ENCODE peak calls at places on chromosomes 13 and 19, in four cellular contexts. R is IMR-90, V is heart right ventricle, Q is heart left ventricle. U is an unnamed sample.

GRCh38 chr19:7152568-7152967 is 83.1 kb downstream of the ZNF557 start:
- DNase-seq in R (no peak), Q (no peak), V (no peak), U (no peak)

GRCh38 chr13:110705356-110705825 is 525 bp downstream of the CARS2 start:
- DNase-seq in Q (no peak), R (no peak), V (no peak), U (no peak)

GRCh38 chr13:110524484-110525254 is 36.9 kb downstream of the RAB20 start:
- DNase-seq in Q (peak), V (peak), R (no peak), U (peak)

GRCh38 chr19:12202250-12202649 is 39.4 kb downstream of the ZNF136 start:
- DNase-seq in R (no peak), V (peak), Q (no peak), U (no peak)

GRCh38 chr13:39600766-39601165 is 2.2 kb downstream of the LHFPL6 start:
- DNase-seq in V (peak), Q (peak), R (no peak), U (peak)

GRCh38 chr19:51639916-51640315 is 6.7 kb downstream of the SIGLEC14 start:
- DNase-seq in Q (no peak), R (no peak), V (no peak), U (no peak)

GRCh38 chr13:113863511-113864302 is at the start of gene GAS6:
- DNase-seq in V (peak), R (no peak), Q (peak), U (no peak)

GRCh38 chr13:47033216-47033615 is 136.4 kb upstream of the HTR2A start:
- DNase-seq in Q (no peak), V (no peak), R (peak), U (no peak)

GRCh38 chr13:45895880-45896279 is 44.3 kb upstream of the SIAH3 start:
- DNase-seq in R (no peak), V (no peak), Q (no peak), U (no peak)

GRCh38 chr19:46014534-46014933 is 8.3 kb downstream of the PGLYRP1 start:
- DNase-seq in Q (peak), R (no peak), V (no peak), U (no peak)

GRCh38 chr19:38744298-38744681 is at the start of gene CAPN12:
- DNase-seq in R (no peak), V (no peak), Q (no peak), U (no peak)

GRCh38 chr19:6536138-6536671 is 5.4 kb downstream of the TNFSF9 start:
- DNase-seq in Q (no peak), V (no peak), R (no peak), U (no peak)

GRCh38 chr19:4539697-4540581 is at the start of gene LRG1:
- DNase-seq in Q (no peak), V (no peak), R (no peak), U (no peak)

GRCh38 chr13:72651196-72651595 is 76.2 kb downstream of the MZT1 start:
- DNase-seq in R (no peak), V (no peak), Q (no peak), U (no peak)

GRCh38 chr19:50434525-50434924 is 1.8 kb downstream of the MYBPC2 start:
- DNase-seq in V (no peak), Q (no peak), R (no peak), U (no peak)

GRCh38 chr13:57878291-57878690 is 246.7 kb downstream of the PCDH17 start:
- DNase-seq in Q (no peak), R (no peak), V (no peak), U (no peak)

GRCh38 chr19:3369337-3370213 is 3.2 kb downstream of the NFIC start:
- DNase-seq in Q (peak), R (peak), V (peak), U (no peak)

GRCh38 chr19:53812335-53812734 is 11.8 kb downstream of the NLRP12 start:
- DNase-seq in Q (no peak), V (no peak), R (no peak), U (no peak)

GRCh38 chr13:72820898-72821279 is 39.0 kb downstream of the PIBF1 start:
- DNase-seq in Q (no peak), V (no peak), R (no peak), U (no peak)

GRCh38 chr19:45901912-45902650 is at the start of gene MYPOP:
- DNase-seq in R (no peak), Q (no peak), V (no peak), U (no peak)

GRCh38 chr13:22561581-22561980 is 619.2 kb upstream of the SGCG start:
- DNase-seq in V (no peak), R (no peak), Q (no peak), U (no peak)

GRCh38 chr19:4694211-4694987 is 24.3 kb upstream of the MYDGF start:
- DNase-seq in R (peak), Q (peak), V (peak), U (peak)

GRCh38 chr19:17565611-17566010 is 10.2 kb downstream of the COLGALT1 start:
- DNase-seq in Q (no peak), R (peak), V (no peak), U (no peak)

GRCh38 chr19:12090807-12091206 is 26.3 kb downstream of the ZNF844 start:
- DNase-seq in V (peak), R (peak), Q (peak), U (peak)

GRCh38 chr19:43674630-43674982 is 4.6 kb upstream of the PLAUR start:
- DNase-seq in V (no peak), Q (no peak), R (peak), U (no peak)

GRCh38 chr13:34224877-34225276 is 406.9 kb downstream of the RFC3 start:
- DNase-seq in Q (no peak), R (no peak), V (no peak), U (no peak)

GRCh38 chr13:75836441-75836840 is 200.3 kb downstream of the LMO7 start:
- DNase-seq in V (no peak), R (no peak), Q (no peak), U (no peak)

GRCh38 chr13:30690282-30691188 is 44.8 kb upstream of the ALOX5AP start:
- DNase-seq in V (peak), Q (peak), R (peak), U (peak)

GRCh38 chr13:110689041-110689440 is 16.9 kb downstream of the CARS2 start:
- DNase-seq in Q (no peak), R (no peak), V (no peak), U (no peak)

GRCh38 chr13:62193919-62194318 is 778.3 kb upstream of the PCDH20 start:
- DNase-seq in Q (no peak), V (no peak), R (no peak), U (no peak)

GRCh38 chr13:76620036-76620435 is 266.2 kb downstream of the KCTD12 start:
- DNase-seq in Q (no peak), R (no peak), V (no peak), U (no peak)

GRCh38 chr19:50516456-50516855 is 2.7 kb upstream of the ASPDH start:
- DNase-seq in Q (peak), V (no peak), R (no peak), U (no peak)

GRCh38 chr19:426725-427445 is 17.9 kb upstream of the C2CD4C start:
- DNase-seq in R (no peak), Q (peak), V (no peak), U (no peak)

GRCh38 chr13:44174769-44175425 is 198.7 kb upstream of the SERP2 start:
- DNase-seq in V (no peak), Q (no peak), R (peak), U (no peak)

DNA sequence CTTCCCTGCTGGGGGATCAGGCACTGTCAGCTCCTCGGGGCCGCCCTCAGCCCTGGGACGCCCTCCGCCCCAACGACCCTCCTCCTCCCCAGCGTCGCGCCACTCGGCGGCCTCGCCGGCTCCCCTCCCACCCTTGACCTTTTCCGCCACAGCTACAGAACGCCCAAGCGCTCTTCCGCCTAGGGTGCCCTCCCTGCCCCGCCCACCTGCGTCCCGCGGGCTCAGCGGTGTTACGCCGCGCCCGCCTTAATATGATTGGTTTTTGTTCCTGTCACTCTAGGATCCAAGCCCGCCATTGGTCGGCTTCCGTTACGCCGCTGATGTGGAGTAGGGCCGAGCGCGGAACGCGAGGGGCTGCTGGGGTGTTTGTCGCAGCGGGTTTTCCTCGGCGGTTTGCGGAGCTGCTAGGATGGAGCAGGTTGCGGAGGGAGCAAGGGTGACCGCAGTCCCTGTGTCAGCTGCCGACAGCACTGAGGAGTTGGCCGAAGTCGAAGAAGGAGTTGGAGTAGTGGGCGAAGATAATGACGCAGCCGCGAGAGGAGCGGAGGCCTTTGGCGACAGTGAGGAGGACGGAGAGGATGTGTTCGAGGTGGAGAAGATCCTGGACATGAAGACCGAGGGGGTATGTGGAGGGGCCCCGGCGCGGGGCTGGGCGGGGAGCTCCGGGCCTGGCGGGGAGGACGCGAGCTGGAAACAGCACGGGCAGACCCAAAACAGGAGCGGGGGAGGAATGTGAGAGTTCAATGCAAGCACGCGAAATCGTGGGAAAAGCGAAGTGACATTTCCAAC is at the start of gene MPHOSPH8:
- DNase-seq in V (peak), Q (peak), R (peak), U (peak)
- H3K27ac ChIP-seq in V (peak), Q (peak), R (peak), U (peak)

DNA sequence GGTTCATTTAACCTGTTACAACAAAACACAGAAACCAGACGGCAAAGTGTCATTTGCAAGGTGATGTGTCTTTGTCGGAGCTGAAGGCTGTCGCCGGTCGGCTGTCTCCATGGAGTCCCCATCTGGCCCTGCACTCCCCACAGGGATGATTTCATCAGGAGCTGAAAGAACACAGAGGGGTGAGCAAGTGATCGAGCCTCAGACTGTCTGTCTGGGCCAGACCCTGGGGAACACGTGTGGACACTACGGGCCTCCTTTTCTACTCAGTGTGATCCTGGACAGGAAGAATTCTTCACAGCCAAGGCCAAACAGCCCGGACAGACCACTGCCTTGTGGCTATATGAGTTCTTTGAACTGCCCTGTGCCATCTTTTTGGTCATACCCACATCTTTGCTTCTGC is 85.1 kb downstream of the RNASEH2B start:
- DNase-seq in V (no peak), R (no peak), Q (no peak), U (no peak)
- H3K27ac ChIP-seq in V (no peak), R (no peak), Q (no peak), U (no peak)

GRCh38 chr19:18658366-18658855 is 21.6 kb downstream of the KLHL26 start:
- DNase-seq in V (no peak), Q (no peak), R (no peak), U (no peak)

GRCh38 chr19:18661346-18661745 is 22.1 kb upstream of the CRTC1 start:
- DNase-seq in V (no peak), Q (no peak), R (no peak), U (no peak)

GRCh38 chr19:18659281-18660050 is 22.6 kb downstream of the KLHL26 start:
- DNase-seq in R (no peak), V (peak), Q (peak), U (peak)

GRCh38 chr19:18660939-18661338 is 22.5 kb upstream of the CRTC1 start:
- DNase-seq in R (no peak), Q (no peak), V (no peak), U (no peak)

GRCh38 chr19:18660051-18660910 is 23.2 kb upstream of the CRTC1 start:
- DNase-seq in Q (peak), V (peak), R (peak), U (peak)
- H3K27ac ChIP-seq in Q (peak), V (peak), R (peak), U (peak)

GRCh38 chr13:109494955-109495354 is 291.4 kb downstream of the IRS2 start:
- DNase-seq in Q (no peak), V (no peak), R (peak), U (no peak)
- H3K27ac ChIP-seq in Q (no peak), V (no peak), R (no peak), U (no peak)

GRCh38 chr13:31769581-31769980 is 30.3 kb downstream of the RXFP2 start:
- DNase-seq in V (no peak), R (peak), Q (no peak), U (no peak)
- H3K27ac ChIP-seq in V (no peak), R (no peak), Q (no peak), U (no peak)

GRCh38 chr19:57820599-57820998 is 5.9 kb upstream of the ZNF552 start:
- DNase-seq in Q (no peak), R (no peak), V (no peak), U (no peak)
- H3K27ac ChIP-seq in Q (no peak), R (no peak), V (no peak), U (no peak)